ENCODE peak calls at places on chromosomes 11 and 22, in five cellular contexts. O is substantia nigra; Y is heart left ventricle; I is activated T-helper 1 cell treated with anti-CD3 and anti-CD28 coated beads, Interleukin-12 subunit alpha, Interleukin-12 subunit beta, Interleukin-2, Interleukin-4 antibody, amounts not matched to agents 30 ng/mL and 10 ng/mL and 1 ng/mL, durations not matched to agents 14 hours and 24 hours and 36 hours; P is NCI-H1105 treated with DMSO at 0.1 percent for 48 hours. B is an unnamed sample.

GRCh38 chr22:19959043-19959586 is 17.5 kb upstream of the TXNRD2 start:
- DNase-seq in Y (peak), I (no peak), O (no peak), P (no peak), B (peak)

GRCh38 chr22:42918500-42918899 is 61.4 kb upstream of the ARFGAP3 start:
- DNase-seq in P (peak), O (no peak), Y (no peak), I (no peak), B (no peak)

GRCh38 chr11:101510608-101511007 is 73.2 kb downstream of the TRPC6 start:
- DNase-seq in P (no peak), O (no peak), Y (no peak), I (no peak), B (no peak)

GRCh38 chr11:126599498-126599897 is 244.0 kb downstream of the ST3GAL4 start:
- DNase-seq in I (no peak), Y (no peak), P (no peak), O (no peak), B (no peak)

GRCh38 chr11:1503708-1504104 is 17.1 kb upstream of the MOB2 start:
- DNase-seq in Y (peak), O (peak), I (no peak), P (no peak), B (peak)

GRCh38 chr11:90757851-90758494 is 535.1 kb upstream of the CHORDC1 start:
- DNase-seq in P (peak), O (no peak), I (no peak), Y (no peak), B (no peak)

GRCh38 chr22:30864441-30865420 is 103.8 kb downstream of the MORC2 start:
- DNase-seq in P (no peak), Y (no peak), O (no peak), I (no peak), B (no peak)

GRCh38 chr11:130766650-130767297 is 149.5 kb downstream of the SNX19 start:
- DNase-seq in P (no peak), Y (no peak), I (no peak), O (no peak), B (no peak)

GRCh38 chr11:61075891-61076290 is 26.4 kb upstream of the CD5 start:
- DNase-seq in I (no peak), Y (no peak), P (no peak), O (no peak), B (no peak)

GRCh38 chr22:44068422-44069191 is 44.5 kb downstream of the PARVB start:
- DNase-seq in Y (peak), O (peak), P (no peak), I (no peak), B (no peak)

GRCh38 chr11:13328276-13328675 is 50.7 kb downstream of the BMAL1 start:
- DNase-seq in I (no peak), O (no peak), Y (no peak), P (peak), B (no peak)

GRCh38 chr11:96614846-96615245 is 225.0 kb downstream of the JRKL start:
- DNase-seq in O (no peak), Y (no peak), P (peak), I (no peak), B (no peak)

GRCh38 chr11:115244758-115245157 is 259.5 kb downstream of the CADM1 start:
- DNase-seq in O (peak), I (no peak), Y (no peak), P (no peak), B (no peak)

GRCh38 chr11:77113382-77114088 is 10.9 kb downstream of the OMP start:
- DNase-seq in I (no peak), Y (no peak), O (no peak), P (peak), B (peak)

GRCh38 chr11:112005422-112006094 is 19.6 kb upstream of the DLAT start:
- DNase-seq in P (no peak), Y (no peak), O (no peak), I (no peak), B (no peak)

GRCh38 chr11:44997566-44997965 is 46.9 kb upstream of the TP53I11 start:
- DNase-seq in O (no peak), Y (no peak), P (no peak), I (no peak), B (no peak)

B was measured in thyroid gland.